ENCODE peak calls at places on chromosomes 2 and 18, in nine cellular contexts. One of them, this sample, is unnamed.

GRCh38 chr2:74221091-74221490 is 22.7 kb downstream of the MTHFD2 start:
- DNase-seq in hippocampal formation: no peak
- DNase-seq in activated T-cell treated with anti-CD3 and anti-CD28 coated beads for 1 hour: no peak
- DNase-seq in HTR-8/SVneo: no peak
- DNase-seq in GM13977: no peak
- DNase-seq in erythroblast: no peak
- DNase-seq in endothelial cell: no peak
- DNase-seq in HS-27A: no peak
- DNase-seq in esophagus squamous epithelium: no peak
- DNase-seq in this sample: no peak

GRCh38 chr2:46162329-46162870 is 134.8 kb upstream of the EPAS1 start:
- DNase-seq in hippocampal formation: no peak
- DNase-seq in erythroblast: no peak
- DNase-seq in HTR-8/SVneo: no peak
- DNase-seq in endothelial cell: no peak
- DNase-seq in esophagus squamous epithelium: no peak
- DNase-seq in activated T-cell treated with anti-CD3 and anti-CD28 coated beads for 1 hour: no peak
- DNase-seq in GM13977: no peak
- DNase-seq in HS-27A: no peak
- DNase-seq in this sample: no peak

GRCh38 chr2:29628882-29629281 is 292.5 kb downstream of the ALK start:
- DNase-seq in esophagus squamous epithelium: no peak
- DNase-seq in HTR-8/SVneo: no peak
- DNase-seq in HS-27A: no peak
- DNase-seq in erythroblast: no peak
- DNase-seq in GM13977: no peak
- DNase-seq in activated T-cell treated with anti-CD3 and anti-CD28 coated beads for 1 hour: no peak
- DNase-seq in hippocampal formation: no peak
- DNase-seq in endothelial cell: no peak
- DNase-seq in this sample: no peak

GRCh38 chr18:63182247-63182771 is 137.3 kb downstream of the BCL2 start:
- DNase-seq in endothelial cell: no peak
- DNase-seq in GM13977: no peak
- DNase-seq in hippocampal formation: no peak
- DNase-seq in erythroblast: no peak
- DNase-seq in HTR-8/SVneo: no peak
- DNase-seq in HS-27A: no peak
- DNase-seq in activated T-cell treated with anti-CD3 and anti-CD28 coated beads for 1 hour: no peak
- DNase-seq in esophagus squamous epithelium: no peak
- DNase-seq in this sample: no peak

GRCh38 chr2:181977661-181978350 is 7.8 kb upstream of the PPP1R1C start:
- DNase-seq in activated T-cell treated with anti-CD3 and anti-CD28 coated beads for 1 hour: no peak
- DNase-seq in HS-27A: no peak
- DNase-seq in hippocampal formation: no peak
- DNase-seq in GM13977: no peak
- DNase-seq in HTR-8/SVneo: peak; percentile 22
- DNase-seq in esophagus squamous epithelium: no peak
- DNase-seq in endothelial cell: no peak
- DNase-seq in erythroblast: no peak
- DNase-seq in this sample: peak; percentile 59

GRCh38 chr2:127612111-127612822 is 33.7 kb upstream of the GPR17 start:
- DNase-seq in hippocampal formation: no peak
- DNase-seq in HTR-8/SVneo: no peak
- DNase-seq in HS-27A: no peak
- DNase-seq in GM13977: no peak
- DNase-seq in activated T-cell treated with anti-CD3 and anti-CD28 coated beads for 1 hour: no peak
- DNase-seq in endothelial cell: no peak
- DNase-seq in esophagus squamous epithelium: no peak
- DNase-seq in erythroblast: no peak
- DNase-seq in this sample: no peak

GRCh38 chr2:64876137-64876647 is 113.0 kb upstream of the SLC1A4 start:
- DNase-seq in esophagus squamous epithelium: no peak
- DNase-seq in erythroblast: no peak
- DNase-seq in hippocampal formation: peak; percentile 23
- DNase-seq in activated T-cell treated with anti-CD3 and anti-CD28 coated beads for 1 hour: no peak
- DNase-seq in HS-27A: peak; percentile 66
- DNase-seq in HTR-8/SVneo: peak; percentile 79
- DNase-seq in endothelial cell: peak; percentile 49
- DNase-seq in GM13977: no peak
- DNase-seq in this sample: peak; percentile 60

GRCh38 chr18:58496937-58497336 is 132.0 kb downstream of the ALPK2 start:
- DNase-seq in esophagus squamous epithelium: no peak
- DNase-seq in erythroblast: no peak
- DNase-seq in GM13977: no peak
- DNase-seq in HTR-8/SVneo: peak; percentile 15
- DNase-seq in HS-27A: no peak
- DNase-seq in endothelial cell: peak; percentile 46
- DNase-seq in hippocampal formation: no peak
- DNase-seq in activated T-cell treated with anti-CD3 and anti-CD28 coated beads for 1 hour: no peak
- DNase-seq in this sample: no peak

GRCh38 chr2:235352541-235352940 is 141.3 kb upstream of the AGAP1 start:
- DNase-seq in hippocampal formation: no peak
- DNase-seq in erythroblast: no peak
- DNase-seq in esophagus squamous epithelium: no peak
- DNase-seq in endothelial cell: no peak
- DNase-seq in activated T-cell treated with anti-CD3 and anti-CD28 coated beads for 1 hour: no peak
- DNase-seq in GM13977: no peak
- DNase-seq in HS-27A: no peak
- DNase-seq in HTR-8/SVneo: no peak
- DNase-seq in this sample: no peak

GRCh38 chr2:55620123-55620779 is 2.8 kb upstream of the PPP4R3B start:
- DNase-seq in HTR-8/SVneo: no peak
- DNase-seq in HS-27A: no peak
- DNase-seq in activated T-cell treated with anti-CD3 and anti-CD28 coated beads for 1 hour: no peak
- DNase-seq in hippocampal formation: no peak
- DNase-seq in esophagus squamous epithelium: no peak
- DNase-seq in GM13977: no peak
- DNase-seq in endothelial cell: peak; percentile 36
- DNase-seq in erythroblast: peak; percentile 57
- DNase-seq in this sample: no peak